ENCODE peak calls at places on chromosomes 11 and 22, in four cellular contexts. I, G, S and V are unnamed samples.
A peak's percentile ranks its signal among the peaks of the same experiment; 100 is the strongest.

GRCh38 chr11:128506384-128506783 is 81.0 kb downstream of the ETS1 start:
- DNase-seq in G (no peak), S (no peak), I (peak; percentile 44), V (no peak)

GRCh38 chr22:17972385-17973181 is 51.8 kb downstream of the MICAL3 start:
- DNase-seq in I (no peak), S (peak; percentile 38), G (no peak), V (peak; percentile 88)

GRCh38 chr11:77080643-77081210 is 14.0 kb downstream of the CAPN5 start:
- DNase-seq in G (no peak), I (no peak), S (no peak), V (peak; percentile 43)

GRCh38 chr11:105168457-105168856 is 28.9 kb upstream of the CARD18 start:
- DNase-seq in I (no peak), S (no peak), G (no peak), V (peak; percentile 45)

GRCh38 chr11:108666373-108666772 is 1.5 kb downstream of the DDX10 start:
- DNase-seq in S (no peak), I (no peak), G (no peak), V (no peak)

GRCh38 chr11:126268361-126268707 is 361 bp downstream of the SRPRA start:
- DNase-seq in S (peak; percentile 47), G (no peak), I (no peak), V (no peak)

GRCh38 chr22:24076091-24076867 is 65.2 kb downstream of the CABIN1 start:
- DNase-seq in S (no peak), G (no peak), I (no peak), V (no peak)

GRCh38 chr11:121521145-121522042 is 68.6 kb upstream of the SORL1-AS1 start:
- DNase-seq in S (no peak), I (peak; percentile 18), G (no peak), V (no peak)

GRCh38 chr11:27438595-27438981 is 34.0 kb downstream of the LGR4 start:
- DNase-seq in S (no peak), I (no peak), G (no peak), V (no peak)

GRCh38 chr22:50306753-50307749 is at the start of gene PLXNB2:
- DNase-seq in G (peak; percentile 67), I (peak; percentile 82), S (peak; percentile 89), V (peak; percentile 87)

GRCh38 chr11:104830080-104830479 is 68.2 kb downstream of the CASP12 start:
- DNase-seq in I (peak; percentile 58), S (no peak), G (no peak), V (peak; percentile 76)

GRCh38 chr22:49480896-49481650 is 346.6 kb downstream of the BRD1 start:
- DNase-seq in G (no peak), S (no peak), I (no peak), V (no peak)

GRCh38 chr11:12247543-12248287 is 129.7 kb upstream of the PARVA start:
- DNase-seq in G (no peak), S (no peak), I (no peak), V (no peak)

GRCh38 chr11:61907871-61908729 is 9.3 kb downstream of the RAB3IL1 start:
- DNase-seq in G (no peak), I (no peak), S (no peak), V (no peak)

GRCh38 chr11:29449280-29450074 is 567.4 kb downstream of the KCNA4 start:
- DNase-seq in S (no peak), G (no peak), I (no peak), V (no peak)

GRCh38 chr22:40593460-40594273 is 42.9 kb downstream of the MRTFA start:
- DNase-seq in I (no peak), S (no peak), G (no peak), V (no peak)

GRCh38 chr11:31802990-31803812 is 7.9 kb downstream of the PAX6 start:
- DNase-seq in I (no peak), S (no peak), G (no peak), V (peak; percentile 66)

GRCh38 chr11:15145635-15146034 is 30.9 kb downstream of the INSC start:
- DNase-seq in S (no peak), I (no peak), G (no peak), V (no peak)

GRCh38 chr22:42905217-42905616 is 48.1 kb upstream of the ARFGAP3 start:
- DNase-seq in G (no peak), S (no peak), I (no peak), V (no peak)

GRCh38 chr22:17914474-17914873 is 109.9 kb downstream of the MICAL3 start:
- DNase-seq in G (no peak), S (no peak), I (no peak), V (no peak)

GRCh38 chr22:45163074-45163416 is 680 bp upstream of the NUP50 start:
- DNase-seq in G (peak; percentile 35), S (no peak), I (peak; percentile 28), V (peak; percentile 53)

GRCh38 chr11:3861698-3862097 is 6.2 kb downstream of the STIM1 start:
- DNase-seq in I (no peak), G (no peak), S (no peak), V (no peak)

GRCh38 chr11:109285465-109285864 is 136.5 kb upstream of the C11orf87 start:
- DNase-seq in G (no peak), S (no peak), I (no peak), V (no peak)

GRCh38 chr11:1327064-1327460 is 17.6 kb upstream of the TOLLIP start:
- DNase-seq in S (no peak), G (no peak), I (no peak), V (peak; percentile 47)

GRCh38 chr11:115193931-115194797 is 310.1 kb downstream of the CADM1 start:
- DNase-seq in I (no peak), S (no peak), G (no peak), V (peak; percentile 34)

GRCh38 chr22:41991111-41991510 is 7.5 kb upstream of the WBP2NL start:
- DNase-seq in G (no peak), I (no peak), S (no peak), V (no peak)

GRCh38 chr11:44970293-44970692 is 19.6 kb upstream of the TP53I11 start:
- DNase-seq in S (no peak), I (no peak), G (no peak), V (no peak)

GRCh38 chr11:74443071-74443864 is 24.1 kb downstream of the KCNE3 start:
- DNase-seq in G (peak; percentile 75), S (peak; percentile 14), I (peak; percentile 79), V (peak; percentile 45)

GRCh38 chr22:46935506-46936377 is 173.3 kb downstream of the TBC1D22A start:
- DNase-seq in S (peak; percentile 36), I (no peak), G (no peak), V (no peak)

GRCh38 chr11:61484541-61484940 is 24.0 kb upstream of the LRRC10B start:
- DNase-seq in S (no peak), I (no peak), G (no peak), V (no peak)

GRCh38 chr11:32414925-32415324 is 20.4 kb downstream of the WT1 start:
- DNase-seq in G (no peak), S (no peak), I (no peak), V (no peak)

GRCh38 chr11:73218106-73218829 is at the start of gene P2RY2:
- DNase-seq in S (peak; percentile 81), G (no peak), I (peak; percentile 55), V (no peak)

GRCh38 chr22:46142548-46143490 is 7.5 kb upstream of the PPARA start:
- DNase-seq in G (no peak), S (no peak), I (peak; percentile 14), V (no peak)

GRCh38 chr11:72777755-72778278 is 16.0 kb downstream of the STARD10 start:
- DNase-seq in G (no peak), S (peak; percentile 66), I (no peak), V (no peak)

GRCh38 chr11:130544266-130544665 is 95.8 kb downstream of the ADAMTS15 start:
- DNase-seq in G (no peak), S (no peak), I (no peak), V (no peak)

GRCh38 chr11:133927690-133928627 is 28.8 kb downstream of the IGSF9B start:
- DNase-seq in G (peak; percentile 95), I (peak; percentile 83), S (peak; percentile 70), V (peak; percentile 57)

GRCh38 chr11:47918882-47919495 is 61.4 kb upstream of the PTPRJ start:
- DNase-seq in G (no peak), S (no peak), I (no peak), V (peak; percentile 31)